ENCODE peak calls at places on chromosomes 1 and 21, in ten cellular contexts. U is stomach, G is lung, N is A172, H is GM19239, Z is AG08396, F is HT1080, O is Right ventricle myocardium inferior, L is uterus, B is hypothalamus. I is an unnamed sample.

GRCh38 chr1:184542291-184542690 is 155.5 kb downstream of the C1orf21 start:
- DNase-seq in Z (no peak), G (no peak), U (no peak), N (no peak), L (no peak), O (no peak), F (no peak), B (no peak), H (no peak), I (no peak)

GRCh38 chr1:10816743-10817369 is 20.4 kb upstream of the CASZ1 start:
- DNase-seq in U (no peak), G (no peak), B (no peak), H (no peak), O (no peak), Z (no peak), L (no peak), N (no peak), F (no peak), I (no peak)

GRCh38 chr1:30798389-30798951 is 40.9 kb upstream of the LAPTM5 start:
- DNase-seq in L (no peak), H (no peak), N (no peak), Z (no peak), O (peak; percentile 78), B (peak; percentile 25), U (peak; percentile 76), F (no peak), G (peak; percentile 79), I (no peak)

GRCh38 chr1:46184920-46185658 is 8.8 kb upstream of the P3R3URF start:
- DNase-seq in U (no peak), G (no peak), B (no peak), H (no peak), L (no peak), Z (no peak), F (no peak), N (no peak), O (no peak), I (no peak)

GRCh38 chr1:50080904-50081586 is 27.7 kb upstream of the ELAVL4 start:
- DNase-seq in H (no peak), L (no peak), G (no peak), N (no peak), Z (no peak), U (no peak), B (no peak), F (peak; percentile 5), O (no peak), I (no peak)

GRCh38 chr1:1858382-1859086 is 32.4 kb downstream of the GNB1 start:
- DNase-seq in Z (peak; percentile 75), B (peak; percentile 26), U (peak; percentile 81), L (peak; percentile 84), G (peak; percentile 60), F (peak; percentile 26), H (no peak), N (peak; percentile 72), O (peak; percentile 89), I (peak; percentile 73)

GRCh38 chr1:179164494-179164893 is 65.0 kb downstream of the ABL2 start:
- DNase-seq in Z (no peak), G (no peak), B (no peak), H (no peak), L (no peak), F (peak; percentile 90), U (no peak), O (no peak), N (peak; percentile 67), I (peak; percentile 90)

GRCh38 chr21:36038701-36039497 is 21.4 kb downstream of the SETD4 start:
- DNase-seq in N (no peak), Z (no peak), O (no peak), G (no peak), L (no peak), F (no peak), H (no peak), U (no peak), B (no peak), I (no peak)

GRCh38 chr1:83882906-83883305 is 116.0 kb downstream of the TTLL7 start:
- DNase-seq in G (no peak), L (no peak), H (no peak), U (no peak), Z (peak; percentile 30), F (peak; percentile 65), B (no peak), N (peak; percentile 0), O (no peak), I (peak; percentile 45)

GRCh38 chr1:162717548-162717947 is 73.0 kb upstream of the HSD17B7 start:
- DNase-seq in N (no peak), G (no peak), O (no peak), U (no peak), B (no peak), Z (no peak), H (no peak), F (no peak), L (no peak), I (no peak)

GRCh38 chr1:203171341-203172183 is 4.1 kb downstream of the MYBPH start:
- DNase-seq in O (no peak), B (no peak), G (no peak), Z (no peak), F (no peak), U (no peak), L (no peak), H (no peak), N (no peak), I (no peak)

GRCh38 chr1:154220970-154221814 is 437 bp downstream of the UBAP2L start:
- DNase-seq in Z (peak; percentile 36), G (peak; percentile 65), B (peak; percentile 53), N (peak; percentile 38), O (peak; percentile 89), L (no peak), H (no peak), U (peak; percentile 61), F (peak; percentile 17), I (no peak)

GRCh38 chr1:223712856-223713494 is 636 bp downstream of the CAPN2 start:
- DNase-seq in Z (no peak), F (no peak), B (peak; percentile 39), U (no peak), G (no peak), O (peak; percentile 78), N (no peak), L (peak; percentile 36), H (no peak), I (no peak)

GRCh38 chr1:201226178-201226514 is 35.5 kb downstream of the IGFN1 start:
- DNase-seq in G (no peak), F (no peak), N (no peak), Z (no peak), B (no peak), U (no peak), L (no peak), O (no peak), H (no peak), I (no peak)

GRCh38 chr1:111733183-111733995 is 5.8 kb downstream of the INKA2 start:
- DNase-seq in G (peak; percentile 66), O (peak; percentile 82), F (peak; percentile 85), B (no peak), U (no peak), L (peak; percentile 51), H (no peak), Z (peak; percentile 65), N (peak; percentile 31), I (peak; percentile 58)

GRCh38 chr1:209012443-209013196 is 570.9 kb upstream of the CAMK1G start:
- DNase-seq in F (no peak), Z (no peak), B (no peak), G (no peak), O (no peak), U (no peak), H (no peak), N (no peak), L (no peak), I (no peak)

GRCh38 chr1:215526846-215527151 is 40.3 kb upstream of the KCTD3 start:
- DNase-seq in U (no peak), O (no peak), B (no peak), L (no peak), F (no peak), G (no peak), N (no peak), H (no peak), Z (no peak), I (no peak)

GRCh38 chr21:39313042-39313456 is 383 bp downstream of the BRWD1 start:
- DNase-seq in L (peak; percentile 33), O (no peak), Z (peak; percentile 25), H (peak; percentile 21), U (peak; percentile 35), F (no peak), N (no peak), G (peak; percentile 34), B (peak; percentile 39), I (no peak)

GRCh38 chr1:222754386-222755139 is 17.6 kb downstream of the FAM177B start:
- DNase-seq in H (no peak), F (peak; percentile 69), O (no peak), L (peak; percentile 63), N (peak; percentile 91), Z (peak; percentile 83), B (peak; percentile 28), U (no peak), G (no peak), I (peak; percentile 96)

GRCh38 chr1:114033961-114034360 is 54.7 kb downstream of the OLFML3 start:
- DNase-seq in F (peak; percentile 32), H (no peak), O (no peak), L (no peak), Z (no peak), B (no peak), G (no peak), N (peak; percentile 13), U (no peak), I (no peak)

GRCh38 chr1:175434268-175434860 is 241.8 kb upstream of the KIAA0040 start:
- DNase-seq in G (no peak), H (no peak), B (no peak), L (no peak), U (no peak), Z (no peak), N (no peak), F (peak; percentile 14), O (no peak), I (no peak)

GRCh38 chr1:32892368-32893197 is 6.3 kb downstream of the HPCA start:
- DNase-seq in G (no peak), O (no peak), U (no peak), N (no peak), H (peak; percentile 78), Z (peak; percentile 79), B (peak; percentile 83), L (no peak), F (no peak), I (no peak)

GRCh38 chr1:23797478-23798448 is 2.8 kb downstream of the GALE start:
- DNase-seq in U (peak; percentile 54), B (no peak), L (no peak), Z (no peak), O (no peak), G (no peak), H (no peak), N (no peak), F (no peak), I (no peak)

GRCh38 chr1:54848134-54848948 is 38.7 kb downstream of the DHCR24 start:
- DNase-seq in B (no peak), Z (no peak), L (no peak), F (no peak), N (no peak), H (no peak), G (no peak), U (no peak), O (no peak), I (no peak)